ENCODE peak calls at places on chromosome 19, in seven cellular contexts. I is CD8-positive, alpha-beta memory T cell; C is AG10803; B is heart right ventricle; R is Caco-2; A is esophagus squamous epithelium; Z is Peyer's patch. T is an unnamed sample.

GRCh38 chr19:49849433-49850220 is 1.3 kb upstream of the PTOV1 start:
- DNase-seq in I (no peak), C (no peak), B (no peak), R (no peak), A (no peak), Z (no peak), T (no peak)

GRCh38 chr19:47155141-47155540 is 24.5 kb downstream of the SAE1 start:
- DNase-seq in I (no peak), C (peak), B (no peak), R (peak), A (no peak), Z (no peak), T (no peak)

GRCh38 chr19:9456018-9456689 is 20.8 kb upstream of the ZNF266 start:
- DNase-seq in I (no peak), C (no peak), B (no peak), R (no peak), A (no peak), Z (no peak), T (no peak)

GRCh38 chr19:58562126-58563033 is 4.0 kb upstream of the UBE2M start:
- DNase-seq in I (peak), C (peak), B (no peak), R (no peak), A (no peak), Z (no peak), T (no peak)

GRCh38 chr19:20926796-20927195 is 3.7 kb downstream of the ZNF85 start:
- DNase-seq in I (no peak), C (peak), B (no peak), R (no peak), A (no peak), Z (no peak), T (no peak)

GRCh38 chr19:49324801-49325491 is at the start of gene SLC6A16:
- DNase-seq in I (no peak), C (no peak), B (no peak), R (peak), A (no peak), Z (no peak), T (no peak)

GRCh38 chr19:56477429-56478338 is 539 bp upstream of the ZNF667 start:
- DNase-seq in I (peak), C (peak), B (peak), R (no peak), A (no peak), Z (peak), T (peak)

GRCh38 chr19:47221890-47222289 is 9.1 kb downstream of the BBC3 start:
- DNase-seq in I (no peak), C (no peak), B (no peak), R (no peak), A (no peak), Z (no peak), T (no peak)

GRCh38 chr19:47445527-47445926 is 26.2 kb downstream of the SLC8A2 start:
- DNase-seq in I (no peak), C (no peak), B (no peak), R (no peak), A (no peak), Z (no peak), T (no peak)

GRCh38 chr19:34244611-34245299 is 9.6 kb upstream of the GARRE1 start:
- DNase-seq in I (no peak), C (peak), B (no peak), R (no peak), A (no peak), Z (no peak), T (no peak)

GRCh38 chr19:294341-294818 is 3.2 kb upstream of the PLPP2 start:
- DNase-seq in I (no peak), C (peak), B (no peak), R (no peak), A (no peak), Z (no peak), T (no peak)

GRCh38 chr19:58229255-58229639 is 533 bp downstream of the ZNF544 start:
- DNase-seq in I (peak), C (no peak), B (peak), R (no peak), A (no peak), Z (no peak), T (peak)

GRCh38 chr19:28793391-28794168 is 419.4 kb downstream of the UQCRFS1 start:
- DNase-seq in I (no peak), C (no peak), B (no peak), R (no peak), A (no peak), Z (no peak), T (no peak)

GRCh38 chr19:16288544-16288943 is 36.1 kb upstream of the KLF2 start:
- DNase-seq in I (no peak), C (peak), B (peak), R (no peak), A (no peak), Z (no peak), T (no peak)

GRCh38 chr19:33551676-33552075 is 30.1 kb upstream of the PEPD start:
- DNase-seq in I (no peak), C (no peak), B (no peak), R (no peak), A (no peak), Z (no peak), T (no peak)

GRCh38 chr19:1318678-1319471 is 33.2 kb downstream of the EFNA2 start:
- DNase-seq in I (no peak), C (no peak), B (no peak), R (no peak), A (no peak), Z (no peak), T (no peak)

GRCh38 chr19:3375221-3376088 is 9.1 kb downstream of the NFIC start:
- DNase-seq in I (no peak), C (peak), B (peak), R (no peak), A (no peak), Z (peak), T (peak)

GRCh38 chr19:35704218-35704617 is at the start of gene ZBTB32:
- DNase-seq in I (no peak), C (peak), B (no peak), R (no peak), A (no peak), Z (no peak), T (no peak)

GRCh38 chr19:55373318-55373992 is 3.2 kb upstream of the TMEM190 start:
- DNase-seq in I (no peak), C (no peak), B (no peak), R (peak), A (no peak), Z (no peak), T (no peak)

GRCh38 chr19:13262450-13262849 is 112.2 kb downstream of the IER2 start:
- DNase-seq in I (peak), C (peak), B (no peak), R (no peak), A (no peak), Z (no peak), T (peak)

GRCh38 chr19:48637449-48637947 is 319 bp upstream of the DBP start:
- DNase-seq in I (peak), C (peak), B (peak), R (peak), A (peak), Z (peak), T (peak)

GRCh38 chr19:48874309-48875135 is 2.3 kb downstream of the PPP1R15A start:
- DNase-seq in I (peak), C (peak), B (no peak), R (no peak), A (no peak), Z (peak), T (peak)

GRCh38 chr19:48837081-48837524 is 812 bp upstream of the HSD17B14 start:
- DNase-seq in I (peak), C (peak), B (peak), R (peak), A (no peak), Z (peak), T (no peak)

GRCh38 chr19:53308339-53308811 is 25.2 kb upstream of the ZNF845 start:
- DNase-seq in I (no peak), C (no peak), B (no peak), R (no peak), A (no peak), Z (no peak), T (no peak)

GRCh38 chr19:43367822-43368221 is 14.3 kb downstream of the CD177 start:
- DNase-seq in I (no peak), C (no peak), B (no peak), R (no peak), A (no peak), Z (no peak), T (no peak)

GRCh38 chr19:47615714-47616113 is 6.8 kb downstream of the BICRA start:
- DNase-seq in I (no peak), C (no peak), B (no peak), R (no peak), A (no peak), Z (no peak), T (no peak)

GRCh38 chr19:4495471-4495870 is 22.8 kb downstream of the PLIN4 start:
- DNase-seq in I (no peak), C (no peak), B (no peak), R (no peak), A (no peak), Z (no peak), T (no peak)

GRCh38 chr19:4496304-4496703 is 22.0 kb downstream of the PLIN4 start:
- DNase-seq in I (no peak), C (no peak), B (no peak), R (no peak), A (no peak), Z (no peak), T (no peak)

GRCh38 chr19:4493104-4493928 is 21.2 kb downstream of the HDGFL2 start:
- DNase-seq in I (no peak), C (no peak), B (no peak), R (no peak), A (no peak), Z (no peak), T (no peak)

GRCh38 chr19:4493929-4494690 is 22.0 kb downstream of the HDGFL2 start:
- DNase-seq in I (no peak), C (no peak), B (no peak), R (no peak), A (no peak), Z (no peak), T (no peak)

GRCh38 chr19:4494691-4495064 is 22.6 kb downstream of the HDGFL2 start:
- DNase-seq in I (no peak), C (no peak), B (no peak), R (no peak), A (no peak), Z (no peak), T (no peak)
- H3K4me3 ChIP-seq in I (no peak), C (no peak), B (no peak), R (no peak), A (no peak), Z (no peak), T (no peak)

DNA sequence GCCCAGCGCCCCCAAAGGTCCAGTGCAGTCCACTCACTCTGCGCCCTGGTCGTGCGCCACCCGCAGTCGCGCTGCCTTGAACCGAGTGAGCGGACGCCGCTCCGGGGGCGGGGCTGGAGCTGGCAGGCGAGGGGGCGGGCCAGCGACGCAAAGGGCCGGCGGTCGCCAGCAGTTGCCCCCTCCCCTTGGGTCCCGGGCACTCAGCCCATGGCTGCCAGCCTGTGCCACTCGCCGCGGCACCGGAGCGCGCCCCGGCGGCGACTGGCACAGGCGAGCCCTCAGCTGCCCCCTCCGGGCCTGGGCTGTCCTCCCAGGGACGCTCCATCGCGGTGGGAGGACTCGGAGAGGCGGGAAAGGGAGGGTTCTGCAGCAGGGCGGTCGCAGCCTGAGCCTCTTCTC is at the start of gene S1PR5:
- DNase-seq in I (no peak), C (no peak), B (peak), R (no peak), A (no peak), Z (no peak), T (no peak)
- H3K4me3 ChIP-seq in I (peak), C (peak), B (peak), R (peak), A (peak), Z (peak), T (peak)

GRCh38 chr19:41530761-41531301 is 45.1 kb upstream of the CEACAM21 start:
- DNase-seq in I (no peak), C (peak), B (peak), R (no peak), A (no peak), Z (no peak), T (no peak)
- H3K4me3 ChIP-seq in I (peak), C (no peak), B (peak), R (no peak), A (peak), Z (no peak), T (no peak)

GRCh38 chr19:6532244-6532999 is 1.6 kb downstream of the TNFSF9 start:
- DNase-seq in I (no peak), C (no peak), B (no peak), R (no peak), A (no peak), Z (peak), T (no peak)
- H3K4me3 ChIP-seq in I (peak), C (peak), B (peak), R (no peak), A (peak), Z (peak), T (peak)

GRCh38 chr19:17784201-17785008 is 10.5 kb upstream of the B3GNT3 start:
- DNase-seq in I (peak), C (peak), B (peak), R (no peak), A (no peak), Z (peak), T (no peak)
- H3K4me3 ChIP-seq in I (no peak), C (no peak), B (no peak), R (no peak), A (no peak), Z (no peak), T (no peak)

GRCh38 chr19:18007939-18008673 is at the start of gene ARRDC2:
- DNase-seq in I (peak), C (peak), B (peak), R (no peak), A (peak), Z (peak), T (peak)

GRCh38 chr19:18009412-18010066 is 1.6 kb downstream of the ARRDC2 start:
- DNase-seq in I (no peak), C (no peak), B (no peak), R (no peak), A (no peak), Z (no peak), T (no peak)

GRCh38 chr19:18007605-18007938 is 398 bp upstream of the ARRDC2 start:
- DNase-seq in I (no peak), C (no peak), B (no peak), R (no peak), A (no peak), Z (no peak), T (no peak)

GRCh38 chr19:18008814-18009213 is 844 bp downstream of the ARRDC2 start:
- DNase-seq in I (no peak), C (no peak), B (no peak), R (no peak), A (no peak), Z (no peak), T (no peak)

DNA sequence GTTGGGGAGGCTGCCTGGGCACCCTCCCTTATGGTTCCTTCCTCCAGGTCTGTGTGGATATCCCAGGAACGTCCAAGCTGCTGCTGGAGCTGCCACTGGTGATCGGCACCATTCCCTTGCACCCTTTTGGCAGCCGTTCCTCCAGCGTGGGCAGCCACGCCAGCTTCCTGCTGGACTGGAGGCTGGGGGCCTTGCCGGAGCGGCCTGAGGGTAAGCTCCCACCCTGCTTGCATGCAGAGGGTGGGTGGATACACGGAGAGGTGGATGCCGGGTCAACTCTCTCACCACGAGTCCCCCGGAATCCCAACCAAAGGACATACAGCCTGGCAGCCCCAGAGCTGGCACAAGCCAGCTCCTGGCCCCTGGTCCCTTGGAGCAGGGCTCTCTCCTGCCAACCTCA is 2.2 kb downstream of the ARRDC2 start:
- DNase-seq in I (no peak), C (no peak), B (no peak), R (no peak), A (no peak), Z (no peak), T (no peak)
- H3K4me3 ChIP-seq in I (no peak), C (no peak), B (no peak), R (no peak), A (peak), Z (peak), T (no peak)

GRCh38 chr19:19866599-19867248 is 1.0 kb downstream of the ZNF253 start:
- DNase-seq in I (peak), C (peak), B (peak), R (no peak), A (no peak), Z (peak), T (no peak)
- H3K4me3 ChIP-seq in I (peak), C (peak), B (peak), R (peak), A (peak), Z (peak), T (peak)